ENCODE peak calls at places on chromosomes 3 and 15, in six cellular contexts. Q is progenitor cell of endocrine pancreas, E is psoas muscle, Y is endothelial cell, N is left lung, Z is AG04449. C is an unnamed sample.

GRCh38 chr3:159560214-159561004 is 428.2 kb upstream of the IL12A start:
- DNase-seq in Q (no peak), E (no peak), Y (no peak), N (no peak), Z (no peak), C (no peak)

GRCh38 chr15:51155016-51155580 is 60.4 kb upstream of the TNFAIP8L3 start:
- DNase-seq in Q (no peak), E (no peak), Y (no peak), N (no peak), Z (no peak), C (no peak)

GRCh38 chr3:182682263-182683229 is 110.8 kb upstream of the ATP11B start:
- DNase-seq in Q (peak; percentile 62), E (peak; percentile 22), Y (peak; percentile 80), N (peak; percentile 54), Z (no peak), C (no peak)

GRCh38 chr3:170442945-170443344 is 24.3 kb downstream of the CLDN11 start:
- DNase-seq in Q (no peak), E (no peak), Y (no peak), N (no peak), Z (no peak), C (no peak)

GRCh38 chr3:98778852-98779379 is 15.8 kb downstream of the ST3GAL6 start:
- DNase-seq in Q (no peak), E (no peak), Y (no peak), N (no peak), Z (peak; percentile 89), C (peak; percentile 69)

GRCh38 chr15:40792394-40792793 is 14.5 kb upstream of the ZFYVE19 start:
- DNase-seq in Q (no peak), E (no peak), Y (no peak), N (no peak), Z (no peak), C (no peak)

GRCh38 chr3:150094150-150094932 is 123.6 kb upstream of the PFN2 start:
- DNase-seq in Q (no peak), E (peak; percentile 67), Y (no peak), N (no peak), Z (no peak), C (no peak)

GRCh38 chr15:99708563-99708962 is 24.7 kb downstream of the LYSMD4 start:
- DNase-seq in Q (no peak), E (peak; percentile 85), Y (no peak), N (peak; percentile 88), Z (no peak), C (no peak)

GRCh38 chr3:77467702-77468407 is 428.0 kb downstream of the ROBO2 start:
- DNase-seq in Q (no peak), E (no peak), Y (no peak), N (peak; percentile 56), Z (no peak), C (no peak)

GRCh38 chr3:130759692-130760338 is 13.2 kb upstream of the PIK3R4 start:
- DNase-seq in Q (no peak), E (peak; percentile 20), Y (peak; percentile 57), N (peak; percentile 47), Z (no peak), C (peak; percentile 50)

GRCh38 chr15:61319892-61320291 is 90.8 kb upstream of the RORA start:
- DNase-seq in Q (no peak), E (no peak), Y (no peak), N (no peak), Z (no peak), C (no peak)

GRCh38 chr15:65132841-65133549 is 613 bp downstream of the PDCD7 start:
- DNase-seq in Q (peak; percentile 56), E (peak; percentile 41), Y (peak; percentile 74), N (peak; percentile 38), Z (no peak), C (peak; percentile 44)

GRCh38 chr3:194043516-194043915 is 92.4 kb upstream of the HES1 start:
- DNase-seq in Q (no peak), E (no peak), Y (no peak), N (no peak), Z (peak; percentile 49), C (no peak)

GRCh38 chr15:93238641-93239040 is 149.6 kb upstream of the RGMA start:
- DNase-seq in Q (no peak), E (no peak), Y (no peak), N (no peak), Z (no peak), C (no peak)

GRCh38 chr3:158528306-158528705 is 42.7 kb upstream of the MLF1 start:
- DNase-seq in Q (no peak), E (no peak), Y (no peak), N (no peak), Z (no peak), C (no peak)

GRCh38 chr3:158531334-158531733 is 39.7 kb upstream of the MLF1 start:
- DNase-seq in Q (no peak), E (no peak), Y (no peak), N (no peak), Z (no peak), C (no peak)

GRCh38 chr3:158532099-158532734 is 38.8 kb upstream of the MLF1 start:
- DNase-seq in Q (no peak), E (no peak), Y (peak; percentile 20), N (no peak), Z (no peak), C (no peak)
- TF ChIP-seq CTCF in Q (peak; percentile 60), E (peak; percentile 44), Y (no peak), N (no peak), Z (peak; percentile 55), C (no peak)

DNA sequence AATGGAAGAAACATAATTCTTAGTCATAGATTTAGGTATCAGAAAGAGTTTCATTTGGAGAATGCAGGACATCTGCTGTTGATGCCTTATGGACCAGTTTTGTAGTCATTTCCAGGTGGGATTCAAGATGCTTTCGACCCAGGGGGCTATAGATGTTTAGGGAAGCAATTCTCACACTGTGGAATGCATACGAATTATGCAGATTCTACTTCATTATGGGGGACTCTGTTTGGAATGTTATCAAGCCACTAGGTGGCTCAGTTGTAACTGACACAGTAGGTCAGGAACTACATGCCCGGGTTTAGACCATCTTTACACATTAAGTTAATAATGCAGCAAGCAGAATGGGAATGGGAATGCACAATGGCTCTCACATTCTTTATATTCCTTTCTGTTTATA is 1359.8 kb downstream of the ZPLD1 start:
- DNase-seq in Q (no peak), E (no peak), Y (no peak), N (no peak), Z (no peak), C (no peak)
- TF ChIP-seq CTCF in Q (peak; percentile 46), E (no peak), Y (no peak), N (no peak), Z (no peak), C (no peak)

GRCh38 chr15:73633991-73634495 is 854 bp upstream of the NPTN start:
- DNase-seq in Q (no peak), E (no peak), Y (peak; percentile 6), N (no peak), Z (peak; percentile 81), C (no peak)
- TF ChIP-seq CTCF in Q (no peak), E (no peak), Y (no peak), N (no peak), Z (no peak), C (no peak)

GRCh38 chr3:48432411-48433371 is 2.8 kb upstream of the PLXNB1 start:
- DNase-seq in Q (no peak), E (no peak), Y (peak; percentile 30), N (peak; percentile 15), Z (no peak), C (peak; percentile 31)
- TF ChIP-seq CTCF in Q (peak; percentile 26), E (no peak), Y (peak; percentile 12), N (no peak), Z (no peak), C (no peak)

DNA sequence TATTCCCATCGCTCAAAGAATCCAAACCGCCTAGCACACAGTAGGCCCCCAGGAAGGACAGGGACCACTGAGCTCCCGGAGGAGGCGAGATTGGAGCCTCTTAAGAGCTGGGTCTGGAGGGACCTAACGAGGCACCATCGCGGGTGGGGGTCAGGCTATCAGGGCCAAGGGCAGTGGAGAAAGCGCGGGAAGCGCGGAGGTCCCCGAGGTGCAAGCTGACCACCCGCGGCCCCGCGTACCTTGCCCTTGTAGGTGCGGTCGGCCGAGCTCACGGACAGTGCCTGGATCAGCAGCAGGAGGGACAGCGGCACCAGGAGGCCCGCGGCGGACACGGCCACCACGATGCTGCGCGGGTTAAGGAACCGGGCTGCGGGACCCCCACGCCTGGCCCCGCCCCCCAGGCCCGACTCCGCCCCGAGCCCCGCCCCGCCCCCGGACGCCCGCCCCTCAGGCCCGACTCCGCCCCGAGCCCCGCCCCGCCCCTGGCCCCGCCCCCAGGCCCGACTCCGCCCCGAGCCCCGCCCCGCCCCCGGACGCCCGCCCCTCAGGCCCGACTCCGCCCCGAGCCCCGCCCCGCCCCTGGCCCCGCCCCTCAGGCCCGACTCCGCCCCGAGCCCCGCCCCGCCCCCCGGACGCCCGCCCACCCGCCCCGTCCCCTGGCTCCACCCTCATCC is 3.9 kb downstream of the ZDHHC19 start:
- DNase-seq in Q (no peak), E (no peak), Y (no peak), N (no peak), Z (no peak), C (no peak)
- TF ChIP-seq CTCF in Q (no peak), E (no peak), Y (no peak), N (no peak), Z (no peak), C (no peak)

GRCh38 chr15:75809986-75810750 is 33.1 kb upstream of the UBE2Q2 start:
- DNase-seq in Q (no peak), E (no peak), Y (no peak), N (no peak), Z (no peak), C (no peak)
- TF ChIP-seq CTCF in Q (peak; percentile 53), E (peak; percentile 36), Y (no peak), N (no peak), Z (peak; percentile 38), C (peak; percentile 34)

GRCh38 chr15:31367021-31367729 is 40.5 kb downstream of the KLF13 start:
- DNase-seq in Q (no peak), E (no peak), Y (no peak), N (no peak), Z (no peak), C (no peak)

GRCh38 chr15:31365655-31366127 is 39.1 kb downstream of the KLF13 start:
- DNase-seq in Q (peak; percentile 35), E (peak; percentile 88), Y (peak; percentile 59), N (peak; percentile 90), Z (no peak), C (peak; percentile 74)

GRCh38 chr15:31367730-31368344 is 41.2 kb downstream of the KLF13 start:
- DNase-seq in Q (no peak), E (no peak), Y (no peak), N (no peak), Z (no peak), C (no peak)

GRCh38 chr15:31365032-31365654 is 38.5 kb downstream of the KLF13 start:
- DNase-seq in Q (no peak), E (no peak), Y (no peak), N (no peak), Z (no peak), C (no peak)

DNA sequence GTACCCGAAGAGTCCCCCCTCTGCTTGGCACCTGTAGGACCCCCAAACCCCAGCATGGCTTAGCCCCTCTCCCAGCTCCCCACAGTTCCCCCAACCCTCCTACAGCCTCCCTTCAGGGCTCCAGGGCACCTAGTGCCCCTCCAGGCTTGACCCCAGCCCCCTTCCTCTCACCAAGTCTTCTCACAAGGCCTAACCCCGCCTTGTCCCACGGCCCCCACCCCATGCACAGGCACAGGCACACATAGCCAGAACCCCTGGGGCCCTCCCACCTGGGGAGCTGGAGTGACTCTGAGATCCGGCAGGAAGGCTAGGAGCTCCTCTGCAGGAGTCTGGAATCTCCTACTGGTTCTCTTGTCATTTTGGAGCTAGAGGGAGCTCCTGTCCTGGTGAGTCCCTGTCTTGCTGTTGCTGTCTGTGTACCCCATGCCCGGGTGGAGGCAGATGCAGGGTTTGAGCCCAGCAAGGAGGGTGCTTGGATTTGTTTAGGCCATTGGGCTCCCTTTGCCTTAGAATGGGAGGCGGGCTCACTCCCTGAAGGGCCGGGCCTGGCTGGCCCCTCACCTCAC is 39.6 kb downstream of the KLF13 start:
- DNase-seq in Q (no peak), E (peak; percentile 40), Y (no peak), N (no peak), Z (no peak), C (no peak)
- TF ChIP-seq CTCF in Q (no peak), E (peak; percentile 13), Y (no peak), N (peak; percentile 3), Z (no peak), C (peak; percentile 34)

C was measured in CD14-positive monocyte.